ENCODE peak calls at places on chromosomes 5 and 9, in ten cellular contexts. F is immature natural killer cell; H is activated CD4-positive, alpha-beta memory T cell treated with anti-CD3 and anti-CD28 coated beads, Interleukin-2, amount 10 ng/mL, durations not matched to agents 7 days and 5 days; L is stimulated activated CD4-positive, alpha-beta T cell treated with anti-CD3 and anti-CD28 coated beads, Interleukin-2, amount 100 ng/mL, for 48 hours; J is stromal cell of bone marrow; V is neural progenitor cell; Y is EH; B is left cardiac atrium; X is NCI-H460; C is naive B cell. U is an unnamed sample.
A peak's percentile ranks its signal among the peaks of the same experiment; 100 is the strongest.

GRCh38 chr5:37714756-37715155 is 125.1 kb downstream of the GDNF start:
- DNase-seq in F (no peak), H (no peak), L (no peak), J (no peak), V (no peak), Y (no peak), B (no peak), X (no peak), C (no peak), U (no peak)

GRCh38 chr5:149618581-149619248 is 37.4 kb downstream of the ARHGEF37 start:
- DNase-seq in F (no peak), H (peak; percentile 45), L (peak; percentile 22), J (peak; percentile 48), V (peak; percentile 68), Y (peak; percentile 86), B (no peak), X (peak; percentile 68), C (no peak), U (no peak)

GRCh38 chr5:150257424-150257823 is 32.1 kb downstream of the CAMK2A start:
- DNase-seq in F (no peak), H (no peak), L (no peak), J (no peak), V (no peak), Y (no peak), B (no peak), X (no peak), C (no peak), U (no peak)

GRCh38 chr9:18333157-18333556 is 140.8 kb upstream of the ADAMTSL1 start:
- DNase-seq in F (no peak), H (no peak), L (no peak), J (no peak), V (no peak), Y (peak; percentile 49), B (no peak), X (no peak), C (no peak), U (no peak)

GRCh38 chr5:173245319-173246134 is 10.5 kb upstream of the NKX2-5 start:
- DNase-seq in F (no peak), H (no peak), L (no peak), J (no peak), V (peak; percentile 93), Y (no peak), B (no peak), X (no peak), C (no peak), U (no peak)

GRCh38 chr9:92639124-92639523 is 30.8 kb downstream of the IPPK start:
- DNase-seq in F (no peak), H (no peak), L (no peak), J (no peak), V (no peak), Y (no peak), B (no peak), X (no peak), C (no peak), U (no peak)

GRCh38 chr5:81749562-81750307 is 1.2 kb downstream of the SSBP2 start:
- DNase-seq in F (peak; percentile 33), H (peak; percentile 56), L (peak; percentile 39), J (no peak), V (peak; percentile 80), Y (peak; percentile 42), B (peak; percentile 46), X (no peak), C (peak; percentile 73), U (peak; percentile 91)

GRCh38 chr5:88503065-88503394 is 234.4 kb upstream of the TMEM161B start:
- DNase-seq in F (no peak), H (no peak), L (no peak), J (no peak), V (no peak), Y (no peak), B (no peak), X (no peak), C (no peak), U (no peak)

GRCh38 chr5:81748556-81748955 is 2.3 kb downstream of the SSBP2 start:
- DNase-seq in F (no peak), H (no peak), L (no peak), J (no peak), V (no peak), Y (no peak), B (no peak), X (no peak), C (no peak), U (no peak)

GRCh38 chr5:122415481-122416120 is 103.6 kb downstream of the SNCAIP start:
- DNase-seq in F (no peak), H (no peak), L (no peak), J (peak; percentile 59), V (peak; percentile 83), Y (peak; percentile 62), B (peak; percentile 46), X (peak; percentile 52), C (no peak), U (peak; percentile 31)

GRCh38 chr9:85600675-85601263 is 141.0 kb downstream of the AGTPBP1 start:
- DNase-seq in F (peak; percentile 47), H (peak; percentile 52), L (no peak), J (no peak), V (no peak), Y (peak; percentile 14), B (no peak), X (no peak), C (no peak), U (no peak)